ENCODE peak calls at places on chromosomes 5 and 9, in five cellular contexts. W, Z, P, E and O are unnamed samples.

GRCh38 chr9:97842960-97843359 is 10.1 kb upstream of the FOXE1 start:
- DNase-seq in E (no peak), Z (no peak), P (no peak), W (no peak), O (no peak)

GRCh38 chr9:71733176-71733575 is 35.1 kb downstream of the CEMIP2 start:
- DNase-seq in E (no peak), P (no peak), Z (no peak), W (no peak), O (no peak)

GRCh38 chr5:139388198-139388821 is 1.4 kb downstream of the MZB1 start:
- DNase-seq in E (no peak), Z (no peak), P (no peak), W (no peak), O (no peak)

GRCh38 chr5:76813982-76814562 is 4.8 kb upstream of the F2RL1 start:
- DNase-seq in P (peak; percentile 90), E (peak; percentile 81), W (no peak), Z (no peak), O (peak; percentile 68)

GRCh38 chr9:33025572-33026347 is 687 bp downstream of the DNAJA1 start:
- DNase-seq in P (peak; percentile 46), E (no peak), W (peak; percentile 72), Z (peak; percentile 78), O (peak; percentile 51)

GRCh38 chr9:130106860-130107848 is 53.4 kb downstream of the GPR107 start:
- DNase-seq in E (peak; percentile 45), W (peak; percentile 85), P (peak; percentile 67), Z (peak; percentile 94), O (peak; percentile 80)

GRCh38 chr9:92140074-92140753 is 25.0 kb upstream of the SPTLC1 start:
- DNase-seq in W (peak; percentile 66), Z (peak; percentile 91), P (peak; percentile 73), E (peak; percentile 38), O (peak; percentile 81)

GRCh38 chr5:150299571-150300327 is 3.0 kb downstream of the ARSI start:
- DNase-seq in Z (no peak), W (no peak), E (no peak), P (no peak), O (no peak)

GRCh38 chr5:74122979-74123575 is 497.1 kb downstream of the ARHGEF28 start:
- DNase-seq in E (no peak), W (no peak), P (peak; percentile 4), Z (no peak), O (no peak)

GRCh38 chr5:168407222-168407621 is 79.0 kb upstream of the RARS1 start:
- DNase-seq in Z (no peak), E (no peak), W (no peak), P (no peak), O (no peak)

GRCh38 chr5:178292826-178293205 is 60.2 kb upstream of the PHYKPL start:
- DNase-seq in Z (no peak), P (no peak), W (no peak), E (no peak), O (no peak)

GRCh38 chr5:126852104-126852531 is 75.2 kb downstream of the LMNB1 start:
- DNase-seq in E (no peak), W (no peak), Z (peak; percentile 78), P (no peak), O (no peak)

GRCh38 chr5:141559481-141559880 is 59.3 kb downstream of the DIAPH1 start:
- DNase-seq in Z (no peak), P (peak; percentile 57), W (peak; percentile 18), E (no peak), O (no peak)

GRCh38 chr9:114539718-114540410 is 34.6 kb upstream of the WHRN start:
- DNase-seq in P (no peak), Z (no peak), W (no peak), E (no peak), O (no peak)

GRCh38 chr5:83827111-83827541 is 106.5 kb upstream of the HAPLN1 start:
- DNase-seq in W (no peak), E (no peak), P (peak; percentile 70), Z (no peak), O (no peak)

GRCh38 chr5:114319821-114320220 is 42.0 kb upstream of the KCNN2 start:
- DNase-seq in Z (no peak), P (no peak), W (no peak), E (no peak), O (no peak)

GRCh38 chr5:101425345-101425744 is 522.3 kb upstream of the ST8SIA4 start:
- DNase-seq in E (no peak), P (no peak), Z (no peak), W (no peak), O (peak; percentile 54)

GRCh38 chr5:135019314-135019713 is 14.7 kb downstream of the PITX1 start:
- DNase-seq in W (no peak), Z (peak; percentile 43), E (no peak), P (no peak), O (peak; percentile 43)

GRCh38 chr9:97741947-97742346 is 44.8 kb upstream of the XPA start:
- DNase-seq in E (no peak), W (no peak), Z (no peak), P (no peak), O (no peak)

GRCh38 chr5:155270737-155271136 is 257.2 kb downstream of the KIF4B start:
- DNase-seq in E (no peak), Z (no peak), W (no peak), P (no peak), O (no peak)

GRCh38 chr9:96686638-96687335 is 31.7 kb upstream of the PRXL2C start:
- DNase-seq in P (no peak), Z (peak; percentile 90), E (no peak), W (peak; percentile 84), O (peak; percentile 25)

GRCh38 chr5:157513182-157513581 is 53.2 kb downstream of the NIPAL4 start:
- DNase-seq in Z (no peak), E (no peak), P (no peak), W (no peak), O (no peak)
- H3K27ac ChIP-seq in Z (peak overlapping the region; percentile 95), E (no peak overlapping the region), P (peak overlapping the region; percentile 93), W (no peak overlapping the region), O (peak overlapping the region; percentile 89)

DNA sequence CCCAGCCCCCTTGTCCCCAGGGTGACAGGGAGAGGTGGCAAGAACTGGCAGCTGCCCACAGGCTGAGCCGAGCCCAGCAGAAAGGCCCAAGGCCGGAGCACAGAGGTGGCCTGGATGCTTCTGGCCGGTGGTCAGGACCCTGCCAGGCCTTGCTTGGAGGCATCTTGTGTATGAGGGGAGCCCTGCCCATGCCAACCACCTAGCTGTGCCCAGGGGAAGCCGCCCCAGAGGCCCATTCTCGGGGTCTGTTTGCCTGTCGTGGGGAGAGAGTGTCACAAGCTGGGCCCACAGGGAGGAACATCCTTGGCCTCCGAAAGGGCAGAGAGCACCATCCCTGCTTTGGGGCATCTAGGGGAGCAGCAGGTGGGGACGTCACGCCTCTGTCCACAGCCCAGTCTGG is 10.0 kb downstream of the NKD2 start:
- DNase-seq in W (no peak), P (no peak), E (no peak), Z (peak; percentile 53), O (no peak)
- H3K27me3 ChIP-seq in W (no peaks in the 10 kb centered on the region), P (no peaks in the 10 kb centered on the region), E (no peaks in the 10 kb centered on the region), Z (no peaks in the 10 kb centered on the region), O (peaks cover 65% of the 10 kb centered on the region)

GRCh38 chr5:11946317-11946716 is 42.1 kb upstream of the CTNND2 start:
- DNase-seq in W (no peak), Z (no peak), P (peak; percentile 48), E (no peak), O (no peak)
- H3K4me3 ChIP-seq in W (no peak overlapping the region), Z (no peak overlapping the region), P (no peak overlapping the region), E (no peak overlapping the region), O (no peak overlapping the region)

GRCh38 chr5:111676926-111677415 is 80.0 kb downstream of the NREP start:
- DNase-seq in W (no peak), Z (no peak), E (no peak), P (no peak), O (no peak)

GRCh38 chr5:111681791-111682190 is 75.2 kb downstream of the NREP start:
- DNase-seq in P (no peak), W (peak; percentile 41), E (no peak), Z (no peak), O (no peak)

GRCh38 chr5:111679611-111680010 is 77.4 kb downstream of the NREP start:
- DNase-seq in P (no peak), E (no peak), Z (no peak), W (no peak), O (no peak)

GRCh38 chr5:111680737-111681413 is 76.1 kb downstream of the NREP start:
- DNase-seq in Z (peak; percentile 88), P (peak; percentile 97), E (peak; percentile 40), W (peak; percentile 88), O (peak; percentile 96)

DNA sequence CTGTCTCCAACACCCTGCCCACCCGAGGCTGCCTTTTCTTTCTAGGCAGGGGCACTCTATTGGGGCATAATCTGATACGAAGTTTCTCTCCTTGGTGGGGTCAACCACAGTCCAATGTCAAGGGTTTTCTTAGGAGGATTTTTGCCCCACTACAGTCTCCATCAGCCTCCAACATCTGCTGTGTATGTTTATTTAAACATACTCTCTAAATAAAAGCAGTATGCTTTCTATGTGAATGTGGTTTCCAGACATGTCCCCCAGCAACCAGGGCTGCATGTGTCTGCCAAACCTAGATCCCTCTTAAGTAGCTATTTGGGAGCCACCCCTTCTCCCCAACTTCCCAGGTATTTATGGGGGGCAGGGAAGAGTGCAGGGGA is 75.6 kb downstream of the NREP start:
- DNase-seq in Z (no peak), P (no peak), W (no peak), E (no peak), O (no peak)
- H3K27ac ChIP-seq in Z (peak overlapping the region; percentile 60), P (peak overlapping the region; percentile 87), W (peak overlapping the region; percentile 33), E (no peak overlapping the region), O (peak overlapping the region; percentile 50)